ENCODE peak calls at places on chromosomes 13 and 19, in four cellular contexts. One of them, this sample, is unnamed.

GRCh38 chr19:45677351-45678230 is 9.6 kb downstream of the GIPR start:
- DNase-seq in psoas muscle: peak; percentile 64
- DNase-seq in AG04450: no peak
- DNase-seq in endothelial cell of umbilical vein: peak; percentile 89
- DNase-seq in this sample: peak; percentile 97

GRCh38 chr13:32824671-32825070 is 191.6 kb upstream of the KL start:
- DNase-seq in AG04450: peak; percentile 67
- DNase-seq in endothelial cell of umbilical vein: no peak
- DNase-seq in psoas muscle: no peak
- DNase-seq in this sample: peak; percentile 40

GRCh38 chr13:32253911-32254399 is 61.2 kb downstream of the ZAR1L start:
- DNase-seq in AG04450: no peak
- DNase-seq in endothelial cell of umbilical vein: peak; percentile 82
- DNase-seq in psoas muscle: no peak
- DNase-seq in this sample: no peak

GRCh38 chr19:19315444-19315843 is 4.9 kb downstream of the SUGP1 start:
- DNase-seq in AG04450: no peak
- DNase-seq in endothelial cell of umbilical vein: no peak
- DNase-seq in psoas muscle: no peak
- DNase-seq in this sample: no peak

GRCh38 chr13:48828962-48829405 is 146.7 kb upstream of the FNDC3A start:
- DNase-seq in endothelial cell of umbilical vein: no peak
- DNase-seq in psoas muscle: no peak
- DNase-seq in AG04450: no peak
- DNase-seq in this sample: no peak

GRCh38 chr13:64158910-64159309 is 2743.3 kb upstream of the PCDH20 start:
- DNase-seq in endothelial cell of umbilical vein: peak; percentile 92
- DNase-seq in AG04450: no peak
- DNase-seq in psoas muscle: no peak
- DNase-seq in this sample: peak; percentile 72

GRCh38 chr19:34960103-34960805 is 3.8 kb downstream of the ZNF792 start:
- DNase-seq in endothelial cell of umbilical vein: no peak
- DNase-seq in AG04450: peak; percentile 11
- DNase-seq in psoas muscle: no peak
- DNase-seq in this sample: no peak

GRCh38 chr19:10670187-10670586 is 16.0 kb downstream of the ILF3 start:
- DNase-seq in AG04450: no peak
- DNase-seq in psoas muscle: no peak
- DNase-seq in endothelial cell of umbilical vein: no peak
- DNase-seq in this sample: peak; percentile 52

GRCh38 chr19:38596057-38596981 is 21.4 kb downstream of the MAP4K1 start:
- DNase-seq in endothelial cell of umbilical vein: peak; percentile 15
- DNase-seq in AG04450: no peak
- DNase-seq in psoas muscle: peak; percentile 90
- DNase-seq in this sample: peak; percentile 65

GRCh38 chr13:44470623-44471562 is 97.3 kb downstream of the SERP2 start:
- DNase-seq in endothelial cell of umbilical vein: peak; percentile 46
- DNase-seq in psoas muscle: no peak
- DNase-seq in AG04450: no peak
- DNase-seq in this sample: peak; percentile 42

GRCh38 chr19:29528350-29528945 is 2.7 kb downstream of the VSTM2B start:
- DNase-seq in endothelial cell of umbilical vein: peak; percentile 49
- DNase-seq in AG04450: peak; percentile 7
- DNase-seq in psoas muscle: peak; percentile 55
- DNase-seq in this sample: peak; percentile 78

GRCh38 chr19:28847468-28847867 is 365.5 kb downstream of the UQCRFS1 start:
- DNase-seq in endothelial cell of umbilical vein: no peak
- DNase-seq in AG04450: no peak
- DNase-seq in psoas muscle: no peak
- DNase-seq in this sample: no peak

GRCh38 chr13:113664751-113665581 is 2.1 kb upstream of the GRK1 start:
- DNase-seq in psoas muscle: peak; percentile 31
- DNase-seq in AG04450: no peak
- DNase-seq in endothelial cell of umbilical vein: no peak
- DNase-seq in this sample: no peak

GRCh38 chr19:3450796-3451411 is 29.4 kb downstream of the SMIM24 start:
- DNase-seq in endothelial cell of umbilical vein: peak; percentile 99
- DNase-seq in psoas muscle: peak; percentile 88
- DNase-seq in AG04450: peak; percentile 99
- DNase-seq in this sample: peak; percentile 67

GRCh38 chr19:47729799-47730520 is 15.4 kb upstream of the NOP53 start:
- DNase-seq in AG04450: no peak
- DNase-seq in psoas muscle: peak; percentile 86
- DNase-seq in endothelial cell of umbilical vein: peak; percentile 93
- DNase-seq in this sample: peak; percentile 45

GRCh38 chr13:97125810-97126738 is 96.1 kb upstream of the MBNL2 start:
- DNase-seq in endothelial cell of umbilical vein: no peak
- DNase-seq in AG04450: no peak
- DNase-seq in psoas muscle: peak; percentile 71
- DNase-seq in this sample: peak; percentile 66

GRCh38 chr13:40127476-40127875 is 472.0 kb downstream of the COG6 start:
- DNase-seq in psoas muscle: no peak
- DNase-seq in endothelial cell of umbilical vein: no peak
- DNase-seq in AG04450: no peak
- DNase-seq in this sample: no peak

GRCh38 chr19:42284641-42285341 is 15.7 kb downstream of the CIC start:
- DNase-seq in psoas muscle: peak; percentile 62
- DNase-seq in endothelial cell of umbilical vein: peak; percentile 20
- DNase-seq in AG04450: no peak
- DNase-seq in this sample: no peak

GRCh38 chr13:113928701-113929627 is 44.9 kb downstream of the C13orf46 start:
- DNase-seq in endothelial cell of umbilical vein: no peak
- DNase-seq in psoas muscle: peak; percentile 98
- DNase-seq in AG04450: peak; percentile 46
- DNase-seq in this sample: no peak

GRCh38 chr19:15508035-15508710 is at the start of gene CYP4F22:
- DNase-seq in endothelial cell of umbilical vein: no peak
- DNase-seq in psoas muscle: no peak
- DNase-seq in AG04450: no peak
- DNase-seq in this sample: peak; percentile 65
- H3K4me3 ChIP-seq in endothelial cell of umbilical vein: no peak within 1 kb of the TSS
- H3K4me3 ChIP-seq in psoas muscle: peak within 1 kb of the TSS; percentile 51
- H3K4me3 ChIP-seq in AG04450: no peak within 1 kb of the TSS
- H3K4me3 ChIP-seq in this sample: peak within 1 kb of the TSS; percentile 71

DNA sequence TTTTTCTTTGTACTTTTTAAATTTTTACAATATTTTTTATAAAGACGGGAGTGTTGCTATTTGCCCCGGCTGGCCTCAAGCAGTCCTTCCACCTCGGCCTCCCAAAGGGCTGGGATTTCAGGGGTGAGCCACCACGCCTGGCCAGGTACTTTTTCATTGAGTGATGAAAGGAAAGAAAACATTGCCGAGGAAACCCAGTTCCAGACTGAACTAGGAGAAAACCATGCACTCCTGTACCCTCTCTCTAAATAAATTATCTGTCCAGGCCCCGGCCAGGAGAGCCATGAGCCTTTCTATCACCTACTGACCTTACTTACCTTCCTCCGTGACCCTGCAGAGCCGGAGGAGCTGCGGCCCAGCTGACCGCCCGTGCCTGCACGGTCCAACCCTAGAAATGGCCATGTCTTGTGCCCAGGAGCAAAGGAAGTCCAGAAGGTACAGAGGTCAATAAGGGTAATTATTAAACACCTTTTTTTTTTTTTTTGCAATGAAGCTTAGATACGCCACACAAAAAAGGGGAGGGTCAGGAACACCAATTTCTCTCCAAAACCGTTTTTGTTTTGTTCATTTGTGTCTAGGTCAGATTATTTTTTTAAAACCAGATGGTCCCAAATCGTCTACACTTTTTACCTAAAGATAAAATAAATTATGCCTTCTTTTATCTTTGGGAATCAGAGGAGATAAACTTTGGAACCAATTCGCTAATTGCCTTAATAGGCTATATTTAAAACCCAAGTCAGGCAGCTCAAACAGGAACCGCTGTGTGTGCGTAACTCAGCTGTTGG is at the start of gene SLC7A9:
- DNase-seq in endothelial cell of umbilical vein: no peak
- DNase-seq in psoas muscle: peak; percentile 23
- DNase-seq in AG04450: no peak
- DNase-seq in this sample: no peak
- H3K27ac ChIP-seq in endothelial cell of umbilical vein: no peak within 1 kb of the TSS
- H3K27ac ChIP-seq in psoas muscle: no peak within 1 kb of the TSS
- H3K27ac ChIP-seq in AG04450: no peak within 1 kb of the TSS
- H3K27ac ChIP-seq in this sample: no peak within 1 kb of the TSS

GRCh38 chr19:14406645-14407331 is 12.4 kb downstream of the DDX39A start:
- DNase-seq in endothelial cell of umbilical vein: no peak
- DNase-seq in psoas muscle: no peak
- DNase-seq in AG04450: no peak
- DNase-seq in this sample: no peak

GRCh38 chr19:14407889-14408640 is 11.1 kb downstream of the DDX39A start:
- DNase-seq in psoas muscle: no peak
- DNase-seq in endothelial cell of umbilical vein: no peak
- DNase-seq in AG04450: no peak
- DNase-seq in this sample: no peak

GRCh38 chr19:14405758-14406644 is 13.1 kb downstream of the DDX39A start:
- DNase-seq in endothelial cell of umbilical vein: peak; percentile 93
- DNase-seq in psoas muscle: peak; percentile 94
- DNase-seq in AG04450: no peak
- DNase-seq in this sample: peak; percentile 92

GRCh38 chr19:14404322-14404721 is 14.8 kb downstream of the DDX39A start:
- DNase-seq in endothelial cell of umbilical vein: no peak
- DNase-seq in psoas muscle: no peak
- DNase-seq in AG04450: no peak
- DNase-seq in this sample: no peak

GRCh38 chr19:14405380-14405757 is 13.8 kb downstream of the DDX39A start:
- DNase-seq in AG04450: no peak
- DNase-seq in psoas muscle: no peak
- DNase-seq in endothelial cell of umbilical vein: no peak
- DNase-seq in this sample: no peak
- H3K4me3 ChIP-seq in AG04450: no peak overlapping the region
- H3K4me3 ChIP-seq in psoas muscle: no peak overlapping the region
- H3K4me3 ChIP-seq in endothelial cell of umbilical vein: no peak overlapping the region
- H3K4me3 ChIP-seq in this sample: no peak overlapping the region

DNA sequence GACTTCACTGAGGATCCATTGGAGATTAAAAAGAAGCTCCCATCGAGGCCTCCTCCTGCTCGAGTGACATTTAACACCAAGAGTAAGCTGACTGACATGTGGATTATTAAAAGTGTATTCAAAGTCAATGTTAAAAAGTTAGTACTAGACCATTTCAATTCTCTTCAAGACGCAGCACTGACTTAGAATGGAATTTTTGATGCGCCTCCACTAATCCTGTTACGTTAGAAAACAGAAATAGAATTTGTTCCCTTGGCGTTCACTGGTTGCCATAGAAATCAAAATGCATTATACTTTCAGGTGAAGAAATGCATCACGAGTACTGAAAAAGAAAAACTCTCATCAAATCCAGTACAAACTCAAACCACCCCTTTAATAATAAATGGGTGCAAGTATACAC is 42.2 kb downstream of the BRD4 start:
- DNase-seq in psoas muscle: no peak
- DNase-seq in endothelial cell of umbilical vein: no peak
- DNase-seq in AG04450: no peak
- DNase-seq in this sample: peak; percentile 55
- H3K27ac ChIP-seq in psoas muscle: no peak overlapping the region
- H3K27ac ChIP-seq in endothelial cell of umbilical vein: no peak overlapping the region
- H3K27ac ChIP-seq in AG04450: no peak overlapping the region
- H3K27ac ChIP-seq in this sample: peak overlapping the region; percentile 64

DNA sequence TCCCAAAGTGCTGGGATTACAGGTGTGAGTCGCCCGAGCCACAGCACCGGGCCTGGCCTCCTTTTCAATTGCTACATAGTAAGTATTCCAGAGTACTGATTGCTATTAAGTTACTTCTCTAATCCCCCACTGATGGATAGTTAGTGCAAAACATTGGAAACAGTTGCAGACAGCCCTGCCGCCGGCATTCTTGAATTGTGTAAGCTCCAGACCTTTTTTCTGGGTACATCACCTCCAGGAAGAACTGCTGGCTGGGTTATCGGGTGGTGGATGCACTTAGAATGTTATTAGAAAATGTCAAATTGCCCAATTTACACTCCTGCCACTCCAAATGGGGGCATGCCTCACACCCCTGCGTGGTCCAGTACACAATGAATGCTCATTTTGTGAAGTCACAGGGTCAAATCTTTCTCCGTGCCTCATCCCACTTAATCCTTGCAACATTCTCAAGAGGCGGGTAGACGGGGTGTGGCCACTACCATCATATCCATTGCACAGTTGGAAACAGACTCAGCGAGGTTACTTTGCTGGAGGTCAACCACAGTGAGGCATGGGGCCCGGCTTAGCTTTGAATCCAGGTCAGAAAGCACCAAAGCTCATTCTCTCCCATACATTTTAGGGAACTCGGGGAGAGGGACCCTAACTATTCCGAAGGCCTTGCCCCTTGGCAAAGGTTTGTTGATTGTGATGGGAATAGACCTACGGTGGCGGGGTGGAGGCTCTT is 1.0 kb upstream of the KDM4B start:
- DNase-seq in AG04450: no peak
- DNase-seq in psoas muscle: no peak
- DNase-seq in endothelial cell of umbilical vein: no peak
- DNase-seq in this sample: no peak
- H3K4me3 ChIP-seq in AG04450: peak overlapping the region; percentile 58
- H3K4me3 ChIP-seq in psoas muscle: peak overlapping the region; percentile 73
- H3K4me3 ChIP-seq in endothelial cell of umbilical vein: no peak overlapping the region
- H3K4me3 ChIP-seq in this sample: peak overlapping the region; percentile 24

GRCh38 chr19:679418-680286 is 3.5 kb downstream of the FSTL3 start:
- DNase-seq in AG04450: peak; percentile 48
- DNase-seq in psoas muscle: peak; percentile 85
- DNase-seq in endothelial cell of umbilical vein: peak; percentile 42
- DNase-seq in this sample: peak; percentile 62

GRCh38 chr19:680287-681028 is 4.3 kb downstream of the FSTL3 start:
- DNase-seq in AG04450: peak; percentile 97
- DNase-seq in endothelial cell of umbilical vein: peak; percentile 99
- DNase-seq in psoas muscle: peak; percentile 100
- DNase-seq in this sample: peak; percentile 98

GRCh38 chr19:677201-677600 is 1.0 kb downstream of the FSTL3 start:
- DNase-seq in endothelial cell of umbilical vein: peak; percentile 51
- DNase-seq in psoas muscle: peak; percentile 87
- DNase-seq in AG04450: peak; percentile 18
- DNase-seq in this sample: peak; percentile 70

GRCh38 chr19:677601-678380 is 1.6 kb downstream of the FSTL3 start:
- DNase-seq in psoas muscle: peak; percentile 56
- DNase-seq in endothelial cell of umbilical vein: no peak
- DNase-seq in AG04450: no peak
- DNase-seq in this sample: no peak

DNA sequence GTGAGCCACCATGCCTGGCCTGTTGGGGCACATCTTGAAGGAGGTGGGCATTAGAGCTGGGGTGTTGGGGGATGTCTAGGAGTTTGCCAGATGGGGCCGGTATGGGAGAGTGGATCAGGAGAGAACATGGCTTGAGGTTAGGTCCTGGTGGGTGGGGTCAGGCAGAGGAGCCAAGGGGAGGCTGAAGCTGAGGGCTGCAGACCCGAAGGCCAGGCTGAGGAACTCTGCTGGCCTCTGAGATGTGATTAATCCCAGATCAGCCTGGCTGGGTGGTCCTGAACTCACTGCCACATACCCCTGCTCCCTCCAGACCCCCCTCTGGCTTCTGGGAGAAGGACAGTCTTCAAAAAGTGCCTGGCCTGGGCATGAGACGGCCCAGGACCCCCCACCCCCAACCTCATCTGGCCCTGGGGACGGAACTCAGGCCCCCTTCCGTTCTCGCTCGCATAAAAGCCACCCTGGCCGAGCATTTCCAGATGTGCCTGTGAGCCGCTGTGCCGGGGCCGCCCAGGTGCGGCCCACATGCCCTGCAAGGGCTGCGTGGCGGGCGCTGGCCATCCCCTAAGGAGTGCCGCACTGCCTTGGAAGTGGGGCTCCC is 2.7 kb downstream of the FSTL3 start:
- DNase-seq in endothelial cell of umbilical vein: no peak
- DNase-seq in AG04450: no peak
- DNase-seq in psoas muscle: no peak
- DNase-seq in this sample: no peak
- H3K27ac ChIP-seq in endothelial cell of umbilical vein: peak overlapping the region; percentile 68
- H3K27ac ChIP-seq in AG04450: peak overlapping the region; percentile 70
- H3K27ac ChIP-seq in psoas muscle: peak overlapping the region; percentile 85
- H3K27ac ChIP-seq in this sample: no peak overlapping the region

GRCh38 chr13:35469781-35470380 is 6.6 kb downstream of the MAB21L1 start:
- DNase-seq in AG04450: no peak
- DNase-seq in psoas muscle: no peak
- DNase-seq in endothelial cell of umbilical vein: no peak
- DNase-seq in this sample: no peak
- H3K4me3 ChIP-seq in AG04450: no peak overlapping the region
- H3K4me3 ChIP-seq in psoas muscle: peak overlapping the region; percentile 70
- H3K4me3 ChIP-seq in endothelial cell of umbilical vein: no peak overlapping the region
- H3K4me3 ChIP-seq in this sample: no peak overlapping the region

This sample was measured in A673.